ENCODE peak calls at places on chromosome 19, in five cellular contexts. One of them, this sample, is unnamed.

GRCh38 chr19:32638625-32639024 is 36.4 kb downstream of the ANKRD27 start:
- DNase-seq in lower lobe of right lung: no peak
- DNase-seq in PC-3: no peak
- DNase-seq in gastrocnemius medialis: no peak
- DNase-seq in CD8-positive, alpha-beta T cell: no peak
- DNase-seq in this sample: no peak

GRCh38 chr19:53865523-53865917 is 2.2 kb upstream of the MYADM start:
- DNase-seq in lower lobe of right lung: no peak
- DNase-seq in PC-3: no peak
- DNase-seq in gastrocnemius medialis: no peak
- DNase-seq in CD8-positive, alpha-beta T cell: no peak
- DNase-seq in this sample: no peak

GRCh38 chr19:53772943-53773342 is 51.2 kb downstream of the NLRP12 start:
- DNase-seq in lower lobe of right lung: peak
- DNase-seq in PC-3: peak
- DNase-seq in gastrocnemius medialis: no peak
- DNase-seq in CD8-positive, alpha-beta T cell: peak
- DNase-seq in this sample: peak

GRCh38 chr19:639251-640155 is at the start of gene FGF22:
- DNase-seq in lower lobe of right lung: peak
- DNase-seq in PC-3: peak
- DNase-seq in gastrocnemius medialis: peak
- DNase-seq in CD8-positive, alpha-beta T cell: peak
- DNase-seq in this sample: peak

GRCh38 chr19:35262101-35262761 is 6.5 kb upstream of the USF2 start:
- DNase-seq in lower lobe of right lung: peak
- DNase-seq in PC-3: no peak
- DNase-seq in gastrocnemius medialis: no peak
- DNase-seq in CD8-positive, alpha-beta T cell: peak
- DNase-seq in this sample: no peak

GRCh38 chr19:45498411-45499195 is at the start of gene PPM1N:
- DNase-seq in lower lobe of right lung: no peak
- DNase-seq in PC-3: peak
- DNase-seq in gastrocnemius medialis: no peak
- DNase-seq in CD8-positive, alpha-beta T cell: peak
- DNase-seq in this sample: peak

GRCh38 chr19:6135367-6135766 is at the start of gene ACSBG2:
- DNase-seq in lower lobe of right lung: no peak
- DNase-seq in PC-3: no peak
- DNase-seq in gastrocnemius medialis: no peak
- DNase-seq in CD8-positive, alpha-beta T cell: no peak
- DNase-seq in this sample: no peak

GRCh38 chr19:36331353-36332228 is 47.4 kb downstream of the ZFP14 start:
- DNase-seq in lower lobe of right lung: peak
- DNase-seq in PC-3: peak
- DNase-seq in gastrocnemius medialis: peak
- DNase-seq in CD8-positive, alpha-beta T cell: peak
- DNase-seq in this sample: peak

GRCh38 chr19:50646074-50646807 is 3.0 kb upstream of the C19orf81 start:
- DNase-seq in lower lobe of right lung: no peak
- DNase-seq in PC-3: peak
- DNase-seq in gastrocnemius medialis: no peak
- DNase-seq in CD8-positive, alpha-beta T cell: no peak
- DNase-seq in this sample: no peak

GRCh38 chr19:7295912-7296486 is 1.8 kb upstream of the INSR start:
- DNase-seq in lower lobe of right lung: no peak
- DNase-seq in PC-3: no peak
- DNase-seq in gastrocnemius medialis: no peak
- DNase-seq in CD8-positive, alpha-beta T cell: no peak
- DNase-seq in this sample: no peak

GRCh38 chr19:1041835-1042685 is 2.2 kb downstream of the ABCA7 start:
- DNase-seq in lower lobe of right lung: no peak
- DNase-seq in PC-3: peak
- DNase-seq in gastrocnemius medialis: peak
- DNase-seq in CD8-positive, alpha-beta T cell: no peak
- DNase-seq in this sample: no peak

GRCh38 chr19:31505596-31505910 is 156.3 kb upstream of the TSHZ3 start:
- DNase-seq in lower lobe of right lung: no peak
- DNase-seq in PC-3: no peak
- DNase-seq in gastrocnemius medialis: no peak
- DNase-seq in CD8-positive, alpha-beta T cell: no peak
- DNase-seq in this sample: no peak

GRCh38 chr19:19613456-19613855 is 5.0 kb downstream of the PBX4 start:
- DNase-seq in lower lobe of right lung: no peak
- DNase-seq in PC-3: peak
- DNase-seq in gastrocnemius medialis: no peak
- DNase-seq in CD8-positive, alpha-beta T cell: no peak
- DNase-seq in this sample: no peak

GRCh38 chr19:13032837-13033236 is 37.6 kb downstream of the NFIX start:
- DNase-seq in lower lobe of right lung: no peak
- DNase-seq in PC-3: no peak
- DNase-seq in gastrocnemius medialis: no peak
- DNase-seq in CD8-positive, alpha-beta T cell: no peak
- DNase-seq in this sample: no peak

GRCh38 chr19:13033819-13034611 is 38.7 kb downstream of the NFIX start:
- DNase-seq in lower lobe of right lung: peak
- DNase-seq in PC-3: peak
- DNase-seq in gastrocnemius medialis: peak
- DNase-seq in CD8-positive, alpha-beta T cell: peak
- DNase-seq in this sample: peak

GRCh38 chr19:13031917-13032623 is 36.8 kb downstream of the NFIX start:
- DNase-seq in lower lobe of right lung: no peak
- DNase-seq in PC-3: peak
- DNase-seq in gastrocnemius medialis: peak
- DNase-seq in CD8-positive, alpha-beta T cell: no peak
- DNase-seq in this sample: no peak

GRCh38 chr19:13034636-13035035 is 39.4 kb downstream of the NFIX start:
- DNase-seq in lower lobe of right lung: no peak
- DNase-seq in PC-3: peak
- DNase-seq in gastrocnemius medialis: no peak
- DNase-seq in CD8-positive, alpha-beta T cell: no peak
- DNase-seq in this sample: no peak

DNA sequence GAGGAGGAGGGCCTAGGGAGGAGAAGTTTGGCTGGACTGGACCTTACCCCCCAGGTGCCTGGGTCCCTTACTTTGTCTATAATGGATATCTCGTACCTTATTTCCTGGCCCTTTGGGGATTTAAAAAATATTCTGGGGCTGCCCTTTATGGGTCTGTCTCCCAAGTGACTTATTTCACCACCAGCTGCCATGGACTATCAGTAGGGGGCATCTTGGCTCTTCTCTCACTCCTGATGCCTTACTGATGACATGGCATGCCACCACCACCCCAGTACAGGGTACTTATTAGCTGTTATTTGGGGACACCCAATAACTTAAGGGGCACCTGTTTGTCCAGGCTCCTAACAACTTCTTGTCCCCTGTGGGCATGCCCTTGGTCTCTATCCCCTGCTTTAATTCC is 38.0 kb downstream of the NFIX start:
- DNase-seq in lower lobe of right lung: no peak
- DNase-seq in PC-3: peak
- DNase-seq in gastrocnemius medialis: no peak
- DNase-seq in CD8-positive, alpha-beta T cell: no peak
- DNase-seq in this sample: peak
- TF ChIP-seq CTCF in lower lobe of right lung: no peak
- TF ChIP-seq CTCF in PC-3: peak
- TF ChIP-seq CTCF in gastrocnemius medialis: no peak
- TF ChIP-seq CTCF in CD8-positive, alpha-beta T cell: no peak
- TF ChIP-seq CTCF in this sample: peak

GRCh38 chr19:10291554-10292205 is 1.9 kb downstream of the ICAM5 start:
- DNase-seq in lower lobe of right lung: no peak
- DNase-seq in PC-3: no peak
- DNase-seq in gastrocnemius medialis: no peak
- DNase-seq in CD8-positive, alpha-beta T cell: peak
- DNase-seq in this sample: peak

GRCh38 chr19:10292206-10292788 is 2.5 kb downstream of the ICAM5 start:
- DNase-seq in lower lobe of right lung: peak
- DNase-seq in PC-3: peak
- DNase-seq in gastrocnemius medialis: peak
- DNase-seq in CD8-positive, alpha-beta T cell: peak
- DNase-seq in this sample: peak

GRCh38 chr19:10290439-10290875 is 705 bp downstream of the ICAM5 start:
- DNase-seq in lower lobe of right lung: no peak
- DNase-seq in PC-3: peak
- DNase-seq in gastrocnemius medialis: no peak
- DNase-seq in CD8-positive, alpha-beta T cell: no peak
- DNase-seq in this sample: no peak

GRCh38 chr19:10289836-10290438 is at the start of gene ICAM5:
- DNase-seq in lower lobe of right lung: no peak
- DNase-seq in PC-3: peak
- DNase-seq in gastrocnemius medialis: no peak
- DNase-seq in CD8-positive, alpha-beta T cell: no peak
- DNase-seq in this sample: peak

DNA sequence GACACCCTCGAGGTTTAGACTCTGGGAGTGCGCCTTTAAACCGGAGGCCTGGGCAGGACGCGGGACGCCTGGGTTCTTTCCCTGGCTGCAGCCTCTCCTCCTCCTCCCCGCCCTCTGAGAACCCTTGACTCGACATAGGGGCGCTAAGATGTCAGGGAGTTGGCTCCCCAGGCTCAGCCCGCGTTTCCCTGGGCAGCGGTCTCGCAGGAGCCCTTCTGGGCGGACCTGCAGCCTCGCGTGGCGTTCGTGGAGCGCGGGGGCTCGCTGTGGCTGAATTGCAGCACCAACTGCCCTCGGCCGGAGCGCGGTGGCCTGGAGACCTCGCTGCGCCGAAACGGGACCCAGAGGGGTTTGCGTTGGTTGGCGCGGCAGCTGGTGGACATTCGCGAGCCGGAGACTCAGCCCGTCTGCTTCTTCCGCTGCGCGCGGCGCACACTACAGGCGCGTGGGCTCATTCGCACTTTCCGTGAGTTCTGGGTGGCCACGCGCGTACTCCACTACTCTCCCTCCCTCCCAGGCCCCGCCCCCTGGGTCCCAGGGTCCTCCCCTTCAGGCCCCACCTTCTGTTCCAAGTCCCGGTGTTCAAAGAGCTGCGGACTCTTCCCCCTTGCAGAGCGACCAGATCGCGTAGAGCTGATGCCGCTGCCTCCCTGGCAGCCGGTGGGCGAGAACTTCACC is 1.3 kb downstream of the ICAM5 start:
- DNase-seq in lower lobe of right lung: peak
- DNase-seq in PC-3: peak
- DNase-seq in gastrocnemius medialis: no peak
- DNase-seq in CD8-positive, alpha-beta T cell: peak
- DNase-seq in this sample: peak
- H3K27ac ChIP-seq in lower lobe of right lung: peak
- H3K27ac ChIP-seq in PC-3: no peak
- H3K27ac ChIP-seq in gastrocnemius medialis: no peak
- H3K27ac ChIP-seq in CD8-positive, alpha-beta T cell: no peak
- H3K27ac ChIP-seq in this sample: no peak

DNA sequence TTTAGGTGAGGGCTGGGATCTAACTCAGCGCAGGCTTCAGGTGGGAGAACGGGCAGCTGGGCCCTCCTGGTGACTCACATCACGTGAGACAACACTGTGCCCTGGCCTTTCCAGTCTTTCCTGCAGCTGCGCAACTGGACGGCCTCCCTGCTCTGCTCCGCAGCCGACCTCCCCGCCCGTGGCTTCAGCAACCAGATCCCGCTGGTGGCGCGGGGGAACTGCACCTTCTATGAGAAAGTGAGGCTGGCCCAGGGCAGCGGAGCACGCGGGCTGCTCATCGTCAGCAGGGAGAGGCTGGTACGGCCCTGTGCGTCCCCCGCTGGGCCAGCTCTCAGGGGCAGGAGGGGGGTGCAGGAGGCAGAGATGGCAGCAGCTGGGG is 8.8 kb downstream of the SPPL2B start:
- DNase-seq in lower lobe of right lung: no peak
- DNase-seq in PC-3: no peak
- DNase-seq in gastrocnemius medialis: no peak
- DNase-seq in CD8-positive, alpha-beta T cell: no peak
- DNase-seq in this sample: no peak
- TF ChIP-seq CTCF in lower lobe of right lung: no peak
- TF ChIP-seq CTCF in PC-3: no peak
- TF ChIP-seq CTCF in gastrocnemius medialis: no peak
- TF ChIP-seq CTCF in CD8-positive, alpha-beta T cell: no peak
- TF ChIP-seq CTCF in this sample: peak

GRCh38 chr19:39084732-39085080 is 538 bp downstream of the ACP7 start:
- DNase-seq in lower lobe of right lung: no peak
- DNase-seq in PC-3: peak
- DNase-seq in gastrocnemius medialis: no peak
- DNase-seq in CD8-positive, alpha-beta T cell: no peak
- DNase-seq in this sample: no peak

GRCh38 chr19:39083983-39084731 is at the start of gene ACP7:
- DNase-seq in lower lobe of right lung: no peak
- DNase-seq in PC-3: peak
- DNase-seq in gastrocnemius medialis: no peak
- DNase-seq in CD8-positive, alpha-beta T cell: peak
- DNase-seq in this sample: no peak

GRCh38 chr19:39082167-39082566 is 2.0 kb upstream of the ACP7 start:
- DNase-seq in lower lobe of right lung: no peak
- DNase-seq in PC-3: no peak
- DNase-seq in gastrocnemius medialis: no peak
- DNase-seq in CD8-positive, alpha-beta T cell: no peak
- DNase-seq in this sample: no peak

GRCh38 chr19:39083599-39083982 is 577 bp upstream of the ACP7 start:
- DNase-seq in lower lobe of right lung: no peak
- DNase-seq in PC-3: no peak
- DNase-seq in gastrocnemius medialis: no peak
- DNase-seq in CD8-positive, alpha-beta T cell: no peak
- DNase-seq in this sample: no peak

DNA sequence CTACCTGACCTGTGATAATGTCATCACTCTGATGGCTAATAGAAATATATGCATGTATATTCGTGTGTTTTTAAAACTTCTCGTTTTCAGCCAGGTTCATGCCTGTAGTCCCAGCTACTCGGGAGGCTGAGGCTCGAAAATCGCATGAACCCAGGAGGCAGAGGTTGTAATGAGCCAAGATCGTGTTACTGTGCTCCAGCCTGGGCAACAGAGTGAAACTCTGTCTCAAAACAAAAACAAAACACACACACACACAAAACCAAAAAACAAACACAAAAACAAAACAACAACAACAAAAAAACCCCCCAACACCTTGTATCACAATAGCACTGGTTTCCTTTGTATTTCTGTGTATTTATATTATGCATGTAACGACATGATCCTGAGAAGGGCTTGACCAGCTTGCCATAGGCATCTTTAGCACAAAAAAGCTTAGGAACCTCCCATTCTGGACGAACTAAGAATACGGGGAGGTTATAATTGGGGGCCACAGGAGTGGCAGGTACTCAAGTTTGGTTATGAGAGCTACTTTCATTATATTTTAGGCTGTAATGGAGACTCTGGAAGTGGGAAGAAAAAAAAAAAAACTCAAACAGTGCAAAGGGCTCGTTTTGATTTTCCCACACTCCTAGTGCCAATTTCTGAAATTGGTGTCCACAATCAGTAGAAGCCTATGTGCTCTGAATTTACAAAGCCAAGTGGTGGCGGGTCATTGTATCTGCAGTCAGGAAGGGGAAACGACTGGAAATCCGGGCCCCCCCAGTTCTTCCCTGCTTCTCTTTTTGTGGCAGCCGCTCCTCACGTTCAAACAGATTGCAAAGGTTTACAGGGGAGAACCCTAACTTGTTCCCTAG is 1.2 kb upstream of the ACP7 start:
- DNase-seq in lower lobe of right lung: no peak
- DNase-seq in PC-3: peak
- DNase-seq in gastrocnemius medialis: no peak
- DNase-seq in CD8-positive, alpha-beta T cell: no peak
- DNase-seq in this sample: no peak
- H3K27ac ChIP-seq in lower lobe of right lung: no peak
- H3K27ac ChIP-seq in PC-3: peak
- H3K27ac ChIP-seq in gastrocnemius medialis: no peak
- H3K27ac ChIP-seq in CD8-positive, alpha-beta T cell: no peak
- H3K27ac ChIP-seq in this sample: no peak

GRCh38 chr19:57103573-57104277 is 16.1 kb upstream of the USP29 start:
- DNase-seq in lower lobe of right lung: no peak
- DNase-seq in PC-3: peak
- DNase-seq in gastrocnemius medialis: no peak
- DNase-seq in CD8-positive, alpha-beta T cell: peak
- DNase-seq in this sample: peak
- TF ChIP-seq CTCF in lower lobe of right lung: peak
- TF ChIP-seq CTCF in PC-3: peak
- TF ChIP-seq CTCF in gastrocnemius medialis: peak
- TF ChIP-seq CTCF in CD8-positive, alpha-beta T cell: peak
- TF ChIP-seq CTCF in this sample: peak